ENCODE peak calls at places on chromosome 15, in four cellular contexts. X is GM12878, G is HepG2, B is K562. J is an unnamed sample.
A peak's percentile ranks its signal among the peaks of the same experiment; 100 is the strongest.

GRCh38 chr15:99230867-99231266 is 18.5 kb downstream of the TTC23 start:
- DNase-seq in X (no peak), G (no peak), B (no peak), J (no peak)

GRCh38 chr15:73599934-73600333 is 33.3 kb downstream of the NPTN start:
- DNase-seq in X (no peak), G (no peak), B (no peak), J (no peak)

GRCh38 chr15:67080900-67081431 is 15.6 kb downstream of the SMAD3 start:
- DNase-seq in X (peak; percentile 99), G (no peak), B (peak; percentile 46), J (no peak)

GRCh38 chr15:74869726-74870407 is 3.3 kb downstream of the SCAMP2 start:
- DNase-seq in X (peak; percentile 97), G (no peak), B (no peak), J (no peak)

GRCh38 chr15:22895465-22896190 is 57.2 kb downstream of the NIPA2 start:
- DNase-seq in X (peak; percentile 1), G (no peak), B (peak; percentile 51), J (no peak)

GRCh38 chr15:65903296-65904073 is 34.2 kb downstream of the RAB11A start:
- DNase-seq in X (no peak), G (peak; percentile 12), B (no peak), J (peak; percentile 20)

GRCh38 chr15:86183765-86184491 is 104.3 kb downstream of the AGBL1 start:
- DNase-seq in X (no peak), G (no peak), B (no peak), J (no peak)

GRCh38 chr15:67133026-67133425 is 67.6 kb downstream of the SMAD3 start:
- DNase-seq in X (no peak), G (no peak), B (no peak), J (no peak)

GRCh38 chr15:26550880-26551279 is 222.0 kb downstream of the GABRB3 start:
- DNase-seq in X (no peak), G (no peak), B (no peak), J (no peak)

GRCh38 chr15:98537516-98538060 is 110.8 kb upstream of the IGF1R start:
- DNase-seq in X (no peak), G (no peak), B (no peak), J (no peak)

GRCh38 chr15:86558678-86559077 is 479.0 kb downstream of the AGBL1 start:
- DNase-seq in X (no peak), G (no peak), B (no peak), J (no peak)

GRCh38 chr15:40427188-40427587 is 13.6 kb upstream of the BAHD1 start:
- DNase-seq in X (no peak), G (no peak), B (peak; percentile 73), J (no peak)

GRCh38 chr15:52529940-52530339 is 1.3 kb upstream of the MYO5A start:
- DNase-seq in X (no peak), G (no peak), B (no peak), J (no peak)

GRCh38 chr15:100020181-100020580 is 286.9 kb upstream of the LYSMD4 start:
- DNase-seq in X (no peak), G (no peak), B (no peak), J (peak; percentile 56)

GRCh38 chr15:69926011-69926410 is 171.7 kb downstream of the TLE3 start:
- DNase-seq in X (no peak), G (no peak), B (no peak), J (no peak)

GRCh38 chr15:65981837-65982696 is 112.8 kb downstream of the RAB11A start:
- DNase-seq in X (no peak), G (peak; percentile 18), B (peak; percentile 80), J (peak; percentile 49)

GRCh38 chr15:79418693-79419279 is 13.3 kb upstream of the MINAR1 start:
- DNase-seq in X (no peak), G (no peak), B (no peak), J (no peak)

GRCh38 chr15:49308686-49309085 is 114.4 kb upstream of the FGF7 start:
- DNase-seq in X (no peak), G (no peak), B (no peak), J (no peak)

GRCh38 chr15:69478259-69478687 is 25.7 kb downstream of the RPLP1 start:
- DNase-seq in X (no peak), G (peak; percentile 35), B (peak; percentile 75), J (peak; percentile 61)

GRCh38 chr15:77048135-77048866 is 22.6 kb downstream of the TSPAN3 start:
- DNase-seq in X (no peak), G (no peak), B (no peak), J (no peak)

GRCh38 chr15:88484781-88485246 is 17.3 kb downstream of the MRPS11 start:
- DNase-seq in X (no peak), G (no peak), B (no peak), J (no peak)

GRCh38 chr15:49718846-49719245 is 98.0 kb downstream of the DTWD1 start:
- DNase-seq in X (no peak), G (no peak), B (no peak), J (no peak)

GRCh38 chr15:88258021-88258641 is 1.6 kb upstream of the NTRK3 start:
- DNase-seq in X (no peak), G (peak; percentile 8), B (peak; percentile 44), J (peak; percentile 89)

GRCh38 chr15:65870889-65871533 is 1.7 kb downstream of the RAB11A start:
- DNase-seq in X (no peak), G (peak; percentile 40), B (peak; percentile 34), J (no peak)

GRCh38 chr15:73839699-73840098 is 33.7 kb upstream of the TBC1D21 start:
- DNase-seq in X (no peak), G (no peak), B (no peak), J (no peak)

GRCh38 chr15:31383150-31383549 is 56.5 kb downstream of the KLF13 start:
- DNase-seq in X (no peak), G (peak; percentile 20), B (no peak), J (no peak)

GRCh38 chr15:64699767-64700388 is 75.5 kb downstream of the RBPMS2 start:
- DNase-seq in X (no peak), G (no peak), B (no peak), J (peak; percentile 66)

GRCh38 chr15:70936326-70936725 is 43.7 kb downstream of the LRRC49 start:
- DNase-seq in X (no peak), G (no peak), B (no peak), J (no peak)

GRCh38 chr15:73265536-73266153 is 103.1 kb downstream of the HCN4 start:
- DNase-seq in X (no peak), G (peak; percentile 52), B (peak; percentile 45), J (peak; percentile 76)

GRCh38 chr15:60344987-60345386 is 52.8 kb downstream of the ANXA2 start:
- DNase-seq in X (no peak), G (no peak), B (no peak), J (no peak)
- TF ChIP-seq ATF2 in X (no peak), G (no peak), B (no peak), J (no peak)

GRCh38 chr15:47517737-47518136 is 199.6 kb upstream of the SEMA6D start:
- DNase-seq in X (no peak), G (no peak), B (no peak), J (no peak)

DNA sequence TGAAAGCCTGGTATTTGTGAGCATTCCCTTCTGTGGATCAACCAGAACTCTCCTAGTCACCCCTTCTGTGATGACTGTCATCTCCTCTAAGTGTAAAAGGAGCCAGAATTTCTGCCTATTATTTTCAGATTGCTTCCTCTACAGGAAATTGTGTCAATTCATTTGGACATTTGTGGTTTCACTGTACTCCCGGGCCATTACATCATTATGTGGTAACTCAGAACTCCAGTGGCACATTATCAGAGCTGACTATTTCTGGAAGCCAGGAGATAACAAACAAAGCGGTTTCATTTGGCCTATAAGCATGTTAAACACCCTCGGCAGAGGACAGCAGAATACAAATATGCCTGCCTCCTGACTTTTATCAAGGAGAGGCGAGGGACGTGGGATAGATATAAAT is 193.6 kb upstream of the SEMA6D start:
- DNase-seq in X (no peak), G (no peak), B (no peak), J (no peak)
- TF ChIP-seq SRF in X (no peak), G (no peak), B (no peak), J (no peak)

DNA sequence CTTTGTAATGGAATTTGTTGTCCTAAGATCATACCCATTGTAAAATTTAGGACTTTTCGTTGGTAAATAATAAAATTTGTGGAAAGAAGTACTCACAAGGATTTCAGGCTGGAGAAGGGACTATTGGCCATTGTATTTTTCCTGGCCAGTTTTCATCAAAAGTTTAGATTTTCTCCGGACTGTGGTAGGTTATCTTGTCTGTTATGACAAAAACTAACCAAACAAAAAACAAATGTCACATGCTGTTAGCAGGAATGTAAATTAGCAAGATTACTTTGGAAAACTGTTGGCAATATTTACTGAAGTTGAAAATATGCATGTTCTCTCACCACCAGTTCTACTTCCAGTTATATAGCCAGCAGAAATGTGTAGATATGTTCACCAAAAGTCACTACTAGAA is 27.8 kb downstream of the PDE8A start:
- DNase-seq in X (no peak), G (no peak), B (no peak), J (no peak)
- TF ChIP-seq ATF2 in X (no peak), G (no peak), B (no peak), J (no peak)

GRCh38 chr15:101536875-101537405 is 47.4 kb upstream of the PCSK6 start:
- DNase-seq in X (no peak), G (no peak), B (no peak), J (peak; percentile 37)

GRCh38 chr15:101538177-101538576 is 48.7 kb upstream of the PCSK6 start:
- DNase-seq in X (no peak), G (no peak), B (no peak), J (no peak)

GRCh38 chr15:101538996-101539395 is 49.5 kb upstream of the PCSK6 start:
- DNase-seq in X (no peak), G (no peak), B (no peak), J (no peak)

GRCh38 chr15:101536166-101536874 is 46.8 kb upstream of the PCSK6 start:
- DNase-seq in X (no peak), G (no peak), B (no peak), J (no peak)

GRCh38 chr15:101537681-101538080 is 48.2 kb upstream of the PCSK6 start:
- DNase-seq in X (no peak), G (peak; percentile 90), B (no peak), J (no peak)
- TF ChIP-seq SRF in X (no peak), G (no peak), B (no peak), J (no peak)

DNA sequence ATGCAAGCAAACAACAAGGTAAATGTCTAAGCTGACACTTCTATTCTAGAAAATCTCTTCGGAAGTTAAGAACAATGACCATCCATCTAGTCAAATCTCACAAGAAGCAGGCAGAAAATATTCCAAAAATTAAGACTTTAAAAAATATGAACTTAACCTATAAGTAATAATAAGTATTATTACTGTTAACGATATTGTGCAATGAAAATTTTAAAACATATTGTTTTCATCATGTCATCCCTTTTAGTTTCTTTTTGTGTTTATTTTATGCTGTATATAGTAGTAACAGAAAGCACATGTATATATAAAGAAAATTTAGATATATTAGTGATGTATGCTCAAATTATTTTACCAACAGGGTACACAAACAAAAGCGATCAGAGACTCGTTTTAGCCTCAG is 4.1 kb downstream of the HDGFL3 start:
- DNase-seq in X (no peak), G (no peak), B (no peak), J (no peak)
- TF ChIP-seq ATF2 in X (no peak), G (no peak), B (no peak), J (no peak)